ENCODE peak calls at places on chromosomes 13 and 19, in ten cellular contexts. One of them, this sample, is unnamed.

GRCh38 chr13:79283742-79284141 is 122.3 kb downstream of the RBM26 start:
- DNase-seq in GM04504: no peak
- DNase-seq in stimulated activated naive CD8-positive, alpha-beta T cell treated with anti-CD3 and anti-CD28 coated beads, Interleukin-15, Interleukin-2, amounts not matched to agents 100 U/mL and 50 U/mL, for 24 hours: no peak
- DNase-seq in MV-4-11: no peak
- DNase-seq in SK-N-DZ: no peak
- DNase-seq in iris pigment epithelial cell: no peak
- DNase-seq in hepatic stellate cell: no peak
- DNase-seq in globus pallidus: no peak
- DNase-seq in KG1: no peak
- DNase-seq in small intestine: no peak
- DNase-seq in this sample: no peak

GRCh38 chr19:35727053-35727955 is 9.5 kb downstream of the KMT2B start:
- DNase-seq in GM04504: no peak
- DNase-seq in stimulated activated naive CD8-positive, alpha-beta T cell treated with anti-CD3 and anti-CD28 coated beads, Interleukin-15, Interleukin-2, amounts not matched to agents 100 U/mL and 50 U/mL, for 24 hours: no peak
- DNase-seq in MV-4-11: no peak
- DNase-seq in SK-N-DZ: no peak
- DNase-seq in iris pigment epithelial cell: no peak
- DNase-seq in hepatic stellate cell: no peak
- DNase-seq in globus pallidus: no peak
- DNase-seq in KG1: no peak
- DNase-seq in small intestine: no peak
- DNase-seq in this sample: no peak

GRCh38 chr19:18119243-18120105 is 21.9 kb downstream of the MAST3 start:
- DNase-seq in GM04504: no peak
- DNase-seq in stimulated activated naive CD8-positive, alpha-beta T cell treated with anti-CD3 and anti-CD28 coated beads, Interleukin-15, Interleukin-2, amounts not matched to agents 100 U/mL and 50 U/mL, for 24 hours: peak
- DNase-seq in MV-4-11: no peak
- DNase-seq in SK-N-DZ: no peak
- DNase-seq in iris pigment epithelial cell: no peak
- DNase-seq in hepatic stellate cell: no peak
- DNase-seq in globus pallidus: no peak
- DNase-seq in KG1: no peak
- DNase-seq in small intestine: peak
- DNase-seq in this sample: no peak

GRCh38 chr13:50910483-50910805 is 853 bp downstream of the RNASEH2B start:
- DNase-seq in GM04504: no peak
- DNase-seq in stimulated activated naive CD8-positive, alpha-beta T cell treated with anti-CD3 and anti-CD28 coated beads, Interleukin-15, Interleukin-2, amounts not matched to agents 100 U/mL and 50 U/mL, for 24 hours: no peak
- DNase-seq in MV-4-11: peak
- DNase-seq in SK-N-DZ: peak
- DNase-seq in iris pigment epithelial cell: peak
- DNase-seq in hepatic stellate cell: peak
- DNase-seq in globus pallidus: no peak
- DNase-seq in KG1: no peak
- DNase-seq in small intestine: no peak
- DNase-seq in this sample: peak

GRCh38 chr13:59898066-59898465 is 265.7 kb downstream of the DIAPH3 start:
- DNase-seq in GM04504: no peak
- DNase-seq in stimulated activated naive CD8-positive, alpha-beta T cell treated with anti-CD3 and anti-CD28 coated beads, Interleukin-15, Interleukin-2, amounts not matched to agents 100 U/mL and 50 U/mL, for 24 hours: no peak
- DNase-seq in MV-4-11: no peak
- DNase-seq in SK-N-DZ: no peak
- DNase-seq in iris pigment epithelial cell: no peak
- DNase-seq in hepatic stellate cell: no peak
- DNase-seq in globus pallidus: no peak
- DNase-seq in KG1: no peak
- DNase-seq in small intestine: no peak
- DNase-seq in this sample: no peak

GRCh38 chr13:88436974-88437373 is 765.8 kb downstream of the SLITRK5 start:
- DNase-seq in GM04504: no peak
- DNase-seq in stimulated activated naive CD8-positive, alpha-beta T cell treated with anti-CD3 and anti-CD28 coated beads, Interleukin-15, Interleukin-2, amounts not matched to agents 100 U/mL and 50 U/mL, for 24 hours: no peak
- DNase-seq in MV-4-11: no peak
- DNase-seq in SK-N-DZ: no peak
- DNase-seq in iris pigment epithelial cell: no peak
- DNase-seq in hepatic stellate cell: no peak
- DNase-seq in globus pallidus: no peak
- DNase-seq in KG1: no peak
- DNase-seq in small intestine: no peak
- DNase-seq in this sample: no peak

GRCh38 chr13:48653074-48654054 is at the start of gene CYSLTR2:
- DNase-seq in GM04504: peak
- DNase-seq in stimulated activated naive CD8-positive, alpha-beta T cell treated with anti-CD3 and anti-CD28 coated beads, Interleukin-15, Interleukin-2, amounts not matched to agents 100 U/mL and 50 U/mL, for 24 hours: no peak
- DNase-seq in MV-4-11: peak
- DNase-seq in SK-N-DZ: peak
- DNase-seq in iris pigment epithelial cell: peak
- DNase-seq in hepatic stellate cell: no peak
- DNase-seq in globus pallidus: peak
- DNase-seq in KG1: peak
- DNase-seq in small intestine: peak
- DNase-seq in this sample: peak

GRCh38 chr19:794989-795658 is 2.1 kb upstream of the PTBP1 start:
- DNase-seq in GM04504: no peak
- DNase-seq in stimulated activated naive CD8-positive, alpha-beta T cell treated with anti-CD3 and anti-CD28 coated beads, Interleukin-15, Interleukin-2, amounts not matched to agents 100 U/mL and 50 U/mL, for 24 hours: no peak
- DNase-seq in MV-4-11: no peak
- DNase-seq in SK-N-DZ: no peak
- DNase-seq in iris pigment epithelial cell: no peak
- DNase-seq in hepatic stellate cell: no peak
- DNase-seq in globus pallidus: no peak
- DNase-seq in KG1: no peak
- DNase-seq in small intestine: no peak
- DNase-seq in this sample: no peak

GRCh38 chr13:75715598-75716523 is 79.7 kb downstream of the LMO7 start:
- DNase-seq in GM04504: no peak
- DNase-seq in stimulated activated naive CD8-positive, alpha-beta T cell treated with anti-CD3 and anti-CD28 coated beads, Interleukin-15, Interleukin-2, amounts not matched to agents 100 U/mL and 50 U/mL, for 24 hours: no peak
- DNase-seq in MV-4-11: no peak
- DNase-seq in SK-N-DZ: peak
- DNase-seq in iris pigment epithelial cell: peak
- DNase-seq in hepatic stellate cell: no peak
- DNase-seq in globus pallidus: no peak
- DNase-seq in KG1: no peak
- DNase-seq in small intestine: no peak
- DNase-seq in this sample: no peak

GRCh38 chr19:35000647-35001501 is 751 bp downstream of the GRAMD1A start:
- DNase-seq in GM04504: no peak
- DNase-seq in stimulated activated naive CD8-positive, alpha-beta T cell treated with anti-CD3 and anti-CD28 coated beads, Interleukin-15, Interleukin-2, amounts not matched to agents 100 U/mL and 50 U/mL, for 24 hours: peak
- DNase-seq in MV-4-11: peak
- DNase-seq in SK-N-DZ: peak
- DNase-seq in iris pigment epithelial cell: peak
- DNase-seq in hepatic stellate cell: peak
- DNase-seq in globus pallidus: no peak
- DNase-seq in KG1: peak
- DNase-seq in small intestine: peak
- DNase-seq in this sample: peak

GRCh38 chr19:49497047-49497789 is 984 bp downstream of the RPS11 start:
- DNase-seq in GM04504: no peak
- DNase-seq in stimulated activated naive CD8-positive, alpha-beta T cell treated with anti-CD3 and anti-CD28 coated beads, Interleukin-15, Interleukin-2, amounts not matched to agents 100 U/mL and 50 U/mL, for 24 hours: peak
- DNase-seq in MV-4-11: peak
- DNase-seq in SK-N-DZ: no peak
- DNase-seq in iris pigment epithelial cell: peak
- DNase-seq in hepatic stellate cell: peak
- DNase-seq in globus pallidus: no peak
- DNase-seq in KG1: peak
- DNase-seq in small intestine: peak
- DNase-seq in this sample: peak

GRCh38 chr19:13430790-13431582 is 75.3 kb downstream of the CACNA1A start:
- DNase-seq in GM04504: peak
- DNase-seq in stimulated activated naive CD8-positive, alpha-beta T cell treated with anti-CD3 and anti-CD28 coated beads, Interleukin-15, Interleukin-2, amounts not matched to agents 100 U/mL and 50 U/mL, for 24 hours: peak
- DNase-seq in MV-4-11: no peak
- DNase-seq in SK-N-DZ: no peak
- DNase-seq in iris pigment epithelial cell: peak
- DNase-seq in hepatic stellate cell: peak
- DNase-seq in globus pallidus: no peak
- DNase-seq in KG1: peak
- DNase-seq in small intestine: peak
- DNase-seq in this sample: peak

GRCh38 chr13:62710766-62711165 is 1295.1 kb upstream of the PCDH20 start:
- DNase-seq in GM04504: no peak
- DNase-seq in stimulated activated naive CD8-positive, alpha-beta T cell treated with anti-CD3 and anti-CD28 coated beads, Interleukin-15, Interleukin-2, amounts not matched to agents 100 U/mL and 50 U/mL, for 24 hours: no peak
- DNase-seq in MV-4-11: no peak
- DNase-seq in SK-N-DZ: no peak
- DNase-seq in iris pigment epithelial cell: no peak
- DNase-seq in hepatic stellate cell: no peak
- DNase-seq in globus pallidus: no peak
- DNase-seq in KG1: no peak
- DNase-seq in small intestine: no peak
- DNase-seq in this sample: no peak